ENCODE peak calls at places on chromosomes 12 and 14, in six cellular contexts. O is Peyer's patch, E is A549, H is gastrocnemius medialis, I is lower leg skin, A is ovary. G is an unnamed sample.

GRCh38 chr12:113432976-113433375 is 10.8 kb downstream of the SDSL start:
- DNase-seq in O (no peak), E (no peak), H (no peak), I (no peak), A (no peak), G (no peak)

GRCh38 chr14:68894123-68894522 is 85.0 kb downstream of the ACTN1 start:
- DNase-seq in O (no peak), E (no peak), H (no peak), I (no peak), A (no peak), G (no peak)

GRCh38 chr12:29782821-29783772 is 645 bp downstream of the TMTC1 start:
- DNase-seq in O (no peak), E (no peak), H (peak), I (peak), A (peak), G (no peak)

GRCh38 chr12:47783821-47784819 is 11.1 kb downstream of the SLC48A1 start:
- DNase-seq in O (no peak), E (no peak), H (no peak), I (no peak), A (no peak), G (no peak)

GRCh38 chr14:79842270-79842669 is 369.0 kb downstream of the DIO2 start:
- DNase-seq in O (no peak), E (peak), H (peak), I (peak), A (no peak), G (no peak)

GRCh38 chr12:81381951-81382350 is 304.1 kb downstream of the ACSS3 start:
- DNase-seq in O (no peak), E (no peak), H (no peak), I (no peak), A (no peak), G (no peak)

GRCh38 chr12:111998015-111998414 is 14.9 kb downstream of the TMEM116 start:
- DNase-seq in O (no peak), E (no peak), H (no peak), I (no peak), A (no peak), G (no peak)

GRCh38 chr12:70049596-70050360 is 193.5 kb upstream of the CNOT2 start:
- DNase-seq in O (no peak), E (no peak), H (no peak), I (no peak), A (no peak), G (peak)

GRCh38 chr14:68084256-68084655 is 264.7 kb downstream of the RAD51B start:
- DNase-seq in O (no peak), E (peak), H (no peak), I (no peak), A (no peak), G (peak)

GRCh38 chr12:101881228-101881627 is 3.8 kb downstream of the DRAM1 start:
- DNase-seq in O (no peak), E (no peak), H (no peak), I (no peak), A (no peak), G (no peak)

GRCh38 chr14:20615996-20616395 is 24.8 kb upstream of the RNASE12 start:
- DNase-seq in O (no peak), E (no peak), H (no peak), I (no peak), A (no peak), G (no peak)

GRCh38 chr14:88765130-88765529 is 27.6 kb downstream of the EML5 start:
- DNase-seq in O (no peak), E (peak), H (no peak), I (no peak), A (no peak), G (no peak)

GRCh38 chr12:105409881-105410471 is 79.5 kb downstream of the C12orf75 start:
- DNase-seq in O (no peak), E (no peak), H (no peak), I (peak), A (no peak), G (peak)

GRCh38 chr14:76810953-76811400 is 1.7 kb downstream of the ANGEL1 start:
- DNase-seq in O (no peak), E (peak), H (no peak), I (no peak), A (no peak), G (peak)

GRCh38 chr12:32159925-32160324 is 53.3 kb downstream of the BICD1 start:
- DNase-seq in O (no peak), E (no peak), H (no peak), I (no peak), A (no peak), G (no peak)

GRCh38 chr12:14373202-14373601 is 7.7 kb downstream of the ATF7IP start:
- DNase-seq in O (no peak), E (no peak), H (no peak), I (no peak), A (no peak), G (no peak)

GRCh38 chr14:95531473-95531872 is 3.4 kb upstream of the GLRX5 start:
- DNase-seq in O (no peak), E (peak), H (no peak), I (no peak), A (no peak), G (no peak)

GRCh38 chr12:49188205-49188915 is 520 bp downstream of the TUBA1A start:
- DNase-seq in O (peak), E (peak), H (peak), I (peak), A (peak), G (peak)

GRCh38 chr12:43352001-43352400 is 200.0 kb downstream of the ADAMTS20 start:
- DNase-seq in O (no peak), E (no peak), H (no peak), I (no peak), A (no peak), G (no peak)

GRCh38 chr14:77139022-77139421 is 2.6 kb downstream of the ZDHHC22 start:
- DNase-seq in O (no peak), E (no peak), H (no peak), I (no peak), A (no peak), G (no peak)

GRCh38 chr12:32033411-32033810 is 73.2 kb upstream of the BICD1 start:
- DNase-seq in O (no peak), E (no peak), H (no peak), I (no peak), A (no peak), G (no peak)

GRCh38 chr12:115322275-115322674 is 638.3 kb upstream of the TBX3 start:
- DNase-seq in O (no peak), E (no peak), H (no peak), I (no peak), A (no peak), G (no peak)

GRCh38 chr12:15644700-15645099 is 144.5 kb downstream of the EPS8 start:
- DNase-seq in O (no peak), E (no peak), H (no peak), I (no peak), A (no peak), G (no peak)

GRCh38 chr12:753401-754237 is 1.2 kb downstream of the WNK1 start:
- DNase-seq in O (peak), E (peak), H (peak), I (peak), A (peak), G (peak)

GRCh38 chr12:751192-751827 is 1.1 kb upstream of the WNK1 start:
- DNase-seq in O (peak), E (peak), H (peak), I (peak), A (peak), G (peak)

GRCh38 chr12:754238-754816 is 1.9 kb downstream of the WNK1 start:
- DNase-seq in O (no peak), E (peak), H (peak), I (no peak), A (peak), G (peak)

GRCh38 chr12:751828-752672 is at the start of gene WNK1:
- DNase-seq in O (peak), E (peak), H (peak), I (peak), A (peak), G (peak)

DNA sequence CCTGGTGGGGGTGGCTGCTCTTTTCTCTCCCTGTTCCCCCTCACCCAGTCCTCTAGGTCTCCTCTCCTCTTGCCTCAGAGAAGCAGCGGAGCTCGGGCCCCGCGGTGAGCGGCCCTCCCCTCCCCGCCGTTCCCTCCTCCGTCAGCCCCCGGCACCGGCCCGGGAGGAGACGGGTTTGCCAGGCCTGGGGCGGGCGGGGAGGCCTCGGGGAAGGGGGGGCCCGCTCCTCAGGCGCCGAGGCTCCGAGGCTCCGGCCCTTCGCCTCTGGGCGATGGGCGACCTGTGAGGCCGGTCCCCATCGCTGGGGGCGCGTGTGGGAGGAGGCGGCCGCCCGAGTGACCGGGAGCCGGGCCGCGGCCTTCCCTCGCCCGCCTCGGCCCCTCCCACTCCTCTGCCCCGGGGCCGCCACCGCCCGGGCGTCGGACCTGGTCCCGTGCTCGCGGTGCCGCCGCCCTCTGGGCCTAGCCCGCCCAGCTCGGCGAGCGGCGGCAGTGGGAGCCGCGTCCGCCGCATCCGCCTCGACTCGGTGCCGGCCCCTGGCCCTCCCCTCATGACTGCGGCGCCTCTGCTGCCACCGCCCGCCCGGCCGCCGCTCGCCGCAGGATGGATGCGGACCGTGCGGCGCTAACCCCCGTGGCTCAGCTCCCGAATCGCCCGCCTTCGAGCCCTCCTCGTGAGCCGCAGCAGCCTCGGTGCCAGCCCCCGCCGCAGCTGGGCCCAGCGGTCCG is 458 bp downstream of the WNK1 start:
- DNase-seq in O (peak), E (peak), H (peak), I (peak), A (peak), G (peak)
- TF ChIP-seq POLR2A in O (peak), E (peak), H (peak), I (no peak), A (no peak), G (no peak)

DNA sequence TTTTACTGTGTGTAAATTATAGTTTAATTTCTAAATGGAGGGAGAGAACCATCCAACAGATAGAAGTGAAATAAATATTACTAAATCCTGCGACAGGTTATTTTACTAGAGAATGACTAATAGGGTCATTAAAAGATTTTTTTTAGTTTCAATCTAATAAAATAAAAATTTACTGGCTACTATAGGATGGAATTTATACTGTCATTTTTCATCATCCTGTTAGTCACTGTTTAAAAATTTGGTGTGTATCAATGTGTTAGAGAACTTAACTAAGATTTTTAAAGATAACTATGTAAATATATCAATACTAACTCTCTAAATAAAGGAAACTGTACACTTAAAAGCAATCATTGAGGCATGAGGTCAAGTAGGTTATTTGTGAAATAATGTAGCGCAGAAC is 41.1 kb upstream of the CDKN3 start:
- DNase-seq in O (no peak), E (no peak), H (no peak), I (no peak), A (no peak), G (no peak)
- TF ChIP-seq POLR2A in O (no peak), E (no peak), H (no peak), I (no peak), A (no peak), G (no peak)

DNA sequence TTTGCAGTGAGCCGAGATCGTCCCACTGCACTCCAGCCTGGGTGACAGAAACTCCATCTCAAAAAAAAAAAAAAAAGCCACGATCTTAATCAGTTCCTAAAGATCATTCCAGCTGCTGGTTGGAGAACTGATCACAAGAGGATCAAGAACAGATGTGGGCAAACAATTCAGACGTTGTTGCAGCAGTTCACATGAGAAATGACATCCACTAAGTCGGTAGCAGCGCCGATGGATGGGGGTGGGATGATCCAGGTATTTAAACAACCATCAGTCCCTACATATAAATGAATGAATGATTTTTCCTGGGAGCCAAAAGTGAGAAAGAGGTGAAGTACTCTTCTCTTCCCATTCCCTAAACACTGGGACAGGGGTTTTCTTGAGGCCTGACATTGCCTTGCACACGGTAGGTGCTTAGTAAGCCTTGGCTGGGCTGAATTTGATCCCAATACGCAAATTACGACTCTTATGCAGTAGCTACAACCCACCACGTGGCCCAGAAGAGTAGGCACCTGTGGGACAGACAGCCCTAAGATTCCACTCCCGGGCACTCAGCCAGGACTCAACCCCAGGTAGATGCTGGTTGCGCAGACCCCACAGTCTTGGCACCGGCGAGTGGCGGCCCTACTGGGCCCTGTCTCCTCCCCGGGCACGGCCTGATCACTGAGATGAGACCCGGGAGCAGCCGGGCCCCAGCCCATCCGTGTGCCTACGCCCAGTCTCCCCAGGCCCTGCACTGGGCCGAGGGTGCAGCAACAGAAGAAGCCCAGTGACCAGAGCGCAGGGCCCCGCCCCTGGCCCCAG is 565 bp downstream of the SPRYD3 start:
- DNase-seq in O (peak), E (no peak), H (no peak), I (peak), A (no peak), G (no peak)
- TF ChIP-seq POLR2A in O (no peak), E (peak), H (no peak), I (no peak), A (no peak), G (no peak)

GRCh38 chr14:50047274-50047676 is 69.1 kb downstream of the VCPKMT start:
- DNase-seq in O (peak), E (no peak), H (no peak), I (no peak), A (no peak), G (peak)
- TF ChIP-seq POLR2A in O (no peak), E (no peak), H (no peak), I (no peak), A (no peak), G (no peak)

DNA sequence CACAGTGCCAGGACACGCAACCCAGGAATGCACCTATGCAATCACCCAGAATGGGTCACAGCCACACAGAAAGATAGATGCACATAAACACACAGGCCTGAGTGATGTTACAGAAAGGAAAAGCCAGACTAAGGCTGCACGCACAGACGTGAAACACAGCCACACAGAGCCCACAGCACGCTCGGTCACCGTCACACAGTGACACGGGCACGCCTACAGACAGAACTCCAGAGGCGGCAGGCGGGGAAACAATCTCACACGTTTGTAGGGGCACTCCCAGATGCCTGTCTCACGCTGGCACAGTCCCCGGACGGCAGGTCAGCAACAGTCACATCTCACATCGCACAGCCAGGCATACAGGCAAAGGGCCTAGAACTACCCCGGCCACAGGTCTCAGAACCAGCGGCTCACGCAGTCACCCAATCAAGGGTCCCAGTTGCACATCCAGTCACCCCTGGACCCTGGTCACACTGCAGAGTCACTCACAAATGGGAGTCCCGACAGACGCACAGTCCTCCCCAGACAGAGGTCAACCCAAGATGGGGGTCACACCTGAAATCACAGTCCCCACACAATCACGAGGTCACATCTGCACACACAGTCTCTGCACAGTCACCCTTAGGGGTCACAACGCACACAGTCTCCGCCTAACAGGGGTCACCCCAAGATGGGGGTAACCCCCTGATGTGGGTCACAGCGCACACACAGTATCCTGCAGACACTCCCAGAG is 790 bp downstream of the SSH1 start:
- DNase-seq in O (peak), E (peak), H (peak), I (no peak), A (peak), G (peak)
- TF ChIP-seq POLR2A in O (peak), E (peak), H (peak), I (no peak), A (no peak), G (no peak)

G was measured in NB4.